ENCODE peak calls at places on chromosomes 6 and 20, in seven cellular contexts. One of them, this sample, is unnamed.

GRCh38 chr6:68634503-68635411 is at the start of gene ADGRB3:
- DNase-seq in endodermal cell: peak; percentile 88
- DNase-seq in tibial artery: peak; percentile 83
- DNase-seq in coronary artery: peak; percentile 91
- DNase-seq in endothelial cell of umbilical vein: peak; percentile 42
- DNase-seq in HFF-Myc: no peak
- DNase-seq in HEK293T: peak; percentile 80
- DNase-seq in this sample: peak; percentile 18

GRCh38 chr20:32482251-32483220 is 102.6 kb downstream of the NOL4L start:
- DNase-seq in endodermal cell: peak; percentile 87
- DNase-seq in tibial artery: no peak
- DNase-seq in coronary artery: no peak
- DNase-seq in endothelial cell of umbilical vein: peak; percentile 35
- DNase-seq in HFF-Myc: no peak
- DNase-seq in HEK293T: peak; percentile 35
- DNase-seq in this sample: peak; percentile 41

GRCh38 chr20:2273634-2274302 is 22.0 kb upstream of the TGM3 start:
- DNase-seq in endodermal cell: no peak
- DNase-seq in tibial artery: no peak
- DNase-seq in coronary artery: no peak
- DNase-seq in endothelial cell of umbilical vein: no peak
- DNase-seq in HFF-Myc: no peak
- DNase-seq in HEK293T: no peak
- DNase-seq in this sample: no peak

GRCh38 chr20:4135385-4136077 is 120.2 kb upstream of the RNF24 start:
- DNase-seq in endodermal cell: peak; percentile 90
- DNase-seq in tibial artery: no peak
- DNase-seq in coronary artery: no peak
- DNase-seq in endothelial cell of umbilical vein: peak; percentile 93
- DNase-seq in HFF-Myc: peak; percentile 94
- DNase-seq in HEK293T: peak; percentile 32
- DNase-seq in this sample: peak; percentile 68

GRCh38 chr6:79215233-79215824 is 19.2 kb downstream of the HMGN3 start:
- DNase-seq in endodermal cell: no peak
- DNase-seq in tibial artery: no peak
- DNase-seq in coronary artery: no peak
- DNase-seq in endothelial cell of umbilical vein: no peak
- DNase-seq in HFF-Myc: no peak
- DNase-seq in HEK293T: no peak
- DNase-seq in this sample: no peak

GRCh38 chr20:44547419-44547818 is 25.5 kb upstream of the SERINC3 start:
- DNase-seq in endodermal cell: no peak
- DNase-seq in tibial artery: no peak
- DNase-seq in coronary artery: no peak
- DNase-seq in endothelial cell of umbilical vein: no peak
- DNase-seq in HFF-Myc: no peak
- DNase-seq in HEK293T: no peak
- DNase-seq in this sample: no peak

GRCh38 chr20:50911030-50911429 is 20.2 kb downstream of the ADNP start:
- DNase-seq in endodermal cell: no peak
- DNase-seq in tibial artery: no peak
- DNase-seq in coronary artery: no peak
- DNase-seq in endothelial cell of umbilical vein: no peak
- DNase-seq in HFF-Myc: peak; percentile 85
- DNase-seq in HEK293T: no peak
- DNase-seq in this sample: no peak

GRCh38 chr6:170584954-170585498 is 589 bp upstream of the PDCD2 start:
- DNase-seq in endodermal cell: peak; percentile 61
- DNase-seq in tibial artery: no peak
- DNase-seq in coronary artery: no peak
- DNase-seq in endothelial cell of umbilical vein: peak; percentile 5
- DNase-seq in HFF-Myc: no peak
- DNase-seq in HEK293T: no peak
- DNase-seq in this sample: no peak

GRCh38 chr6:147154454-147154853 is 49.8 kb upstream of the STXBP5 start:
- DNase-seq in endodermal cell: no peak
- DNase-seq in tibial artery: no peak
- DNase-seq in coronary artery: no peak
- DNase-seq in endothelial cell of umbilical vein: no peak
- DNase-seq in HFF-Myc: no peak
- DNase-seq in HEK293T: no peak
- DNase-seq in this sample: no peak